ENCODE peak calls at places on chromosomes 11 and 22, in six cellular contexts. M is frontal cortex, X is left kidney, D is AG20443, O is GM04504, H is pons. I is an unnamed sample.

GRCh38 chr22:43975041-43975440 is 19.8 kb downstream of the SAMM50 start:
- DNase-seq in X (no peak), H (no peak), M (no peak), D (no peak), O (no peak), I (no peak)

GRCh38 chr11:113876074-113876797 is 864 bp upstream of the USP28 start:
- DNase-seq in X (peak; percentile 47), D (no peak), O (no peak), H (no peak), M (no peak), I (no peak)

GRCh38 chr11:62556872-62557631 is 10.4 kb upstream of the AHNAK start:
- DNase-seq in H (no peak), X (no peak), M (no peak), D (no peak), O (no peak), I (no peak)

GRCh38 chr22:27133951-27134664 is 476.7 kb downstream of the MIAT start:
- DNase-seq in D (peak; percentile 91), M (no peak), X (no peak), O (peak; percentile 72), H (no peak), I (no peak)

GRCh38 chr11:84476581-84476980 is 1150.6 kb downstream of the DLG2 start:
- DNase-seq in X (no peak), O (no peak), M (no peak), H (peak; percentile 13), D (no peak), I (no peak)

GRCh38 chr11:10902301-10902700 is 44.4 kb upstream of the ZBED5 start:
- DNase-seq in H (no peak), O (no peak), M (no peak), D (no peak), X (no peak), I (no peak)

GRCh38 chr11:26219506-26220117 is 112.3 kb upstream of the ANO3 start:
- DNase-seq in M (no peak), O (no peak), H (no peak), X (no peak), D (peak; percentile 17), I (no peak)

GRCh38 chr11:43567396-43567975 is 113.1 kb upstream of the HSD17B12 start:
- DNase-seq in M (no peak), X (peak; percentile 81), D (peak; percentile 79), O (no peak), H (peak; percentile 58), I (no peak)

GRCh38 chr11:97202613-97203292 is 812.9 kb downstream of the JRKL start:
- DNase-seq in X (peak; percentile 15), O (no peak), M (no peak), H (no peak), D (no peak), I (no peak)

GRCh38 chr22:32951081-32951806 is 106.9 kb downstream of the SYN3 start:
- DNase-seq in O (no peak), D (no peak), H (no peak), X (peak; percentile 69), M (no peak), I (no peak)

GRCh38 chr11:130737866-130738431 is 178.3 kb downstream of the SNX19 start:
- DNase-seq in D (peak; percentile 78), O (peak; percentile 38), X (peak; percentile 84), M (no peak), H (no peak), I (peak; percentile 60)

GRCh38 chr22:38655532-38656255 is 498 bp downstream of the FAM227A start:
- DNase-seq in D (no peak), X (no peak), O (peak; percentile 8), M (no peak), H (peak; percentile 25), I (no peak)

GRCh38 chr11:134882141-134882540 is 470.1 kb upstream of the B3GAT1 start:
- DNase-seq in O (no peak), M (no peak), X (no peak), H (no peak), D (no peak), I (no peak)

GRCh38 chr22:19291580-19292261 is at the start of gene CLTCL1:
- DNase-seq in H (peak; percentile 38), M (peak; percentile 98), O (no peak), X (peak; percentile 92), D (peak; percentile 100), I (peak; percentile 82)

GRCh38 chr22:38412435-38413084 is 42.4 kb downstream of the KCNJ4 start:
- DNase-seq in X (peak; percentile 46), D (peak; percentile 76), H (no peak), M (peak; percentile 64), O (no peak), I (no peak)

GRCh38 chr11:75351541-75352416 is at the start of gene ARRB1:
- DNase-seq in H (peak; percentile 57), M (peak; percentile 83), X (peak; percentile 79), D (peak; percentile 85), O (no peak), I (peak; percentile 49)

GRCh38 chr22:38163844-38164577 is 17.6 kb downstream of the PLA2G6 start:
- DNase-seq in D (peak; percentile 1), H (no peak), M (no peak), O (no peak), X (peak; percentile 57), I (no peak)

GRCh38 chr11:74169736-74170458 is 905 bp downstream of the C2CD3 start:
- DNase-seq in M (no peak), X (peak; percentile 1), H (no peak), D (no peak), O (no peak), I (no peak)

GRCh38 chr11:78562398-78562797 is 12.3 kb downstream of the NARS2 start:
- DNase-seq in D (peak; percentile 50), X (no peak), H (no peak), O (peak; percentile 42), M (no peak), I (no peak)

GRCh38 chr11:85912414-85912813 is 57.2 kb downstream of the CCDC83 start:
- DNase-seq in D (no peak), H (no peak), O (no peak), X (no peak), M (no peak), I (no peak)

GRCh38 chr11:19689281-19689975 is 23.2 kb upstream of the NAV2 start:
- DNase-seq in O (no peak), H (no peak), M (no peak), X (no peak), D (no peak), I (no peak)

GRCh38 chr22:46731246-46732040 is 6.6 kb downstream of the CERK start:
- DNase-seq in O (no peak), H (no peak), M (no peak), D (peak; percentile 60), X (peak; percentile 88), I (no peak)

GRCh38 chr11:92678212-92678611 is 291.2 kb upstream of the MTNR1B start:
- DNase-seq in M (no peak), D (no peak), X (no peak), H (no peak), O (no peak), I (no peak)

GRCh38 chr22:32987081-32987631 is 71.0 kb downstream of the SYN3 start:
- DNase-seq in M (no peak), H (no peak), D (no peak), X (peak; percentile 31), O (no peak), I (no peak)

GRCh38 chr11:6197466-6198200 is 1.4 kb upstream of the OR52W1 start:
- DNase-seq in O (no peak), H (no peak), M (no peak), D (no peak), X (no peak), I (no peak)

GRCh38 chr11:63880031-63880841 is 36.7 kb downstream of the RCOR2 start:
- DNase-seq in D (peak; percentile 84), H (peak; percentile 90), M (no peak), X (no peak), O (peak; percentile 58), I (no peak)

GRCh38 chr11:57901756-57902155 is 121.9 kb upstream of the OR9Q1 start:
- DNase-seq in M (no peak), O (no peak), D (no peak), X (no peak), H (no peak), I (no peak)

GRCh38 chr11:11977206-11977938 is 31.1 kb downstream of the DKK3 start:
- DNase-seq in M (no peak), X (peak; percentile 55), O (peak; percentile 90), H (no peak), D (peak; percentile 89), I (no peak)

GRCh38 chr22:40817737-40818136 is 1.4 kb downstream of the SLC25A17 start:
- DNase-seq in O (no peak), X (no peak), H (no peak), D (no peak), M (no peak), I (no peak)

GRCh38 chr11:79067355-79067685 is 373.5 kb downstream of the TENM4 start:
- DNase-seq in D (no peak), M (no peak), O (no peak), X (no peak), H (no peak), I (no peak)

GRCh38 chr22:41812805-41813545 is 12.5 kb downstream of the CCDC134 start:
- DNase-seq in D (no peak), O (no peak), H (no peak), M (no peak), X (no peak), I (no peak)

GRCh38 chr22:46649176-46650077 is 29.2 kb downstream of the GRAMD4 start:
- DNase-seq in D (peak; percentile 48), H (peak; percentile 8), M (no peak), X (peak; percentile 25), O (no peak), I (no peak)

GRCh38 chr11:9091044-9091936 is at the start of gene SCUBE2:
- DNase-seq in D (peak; percentile 81), H (no peak), M (no peak), O (no peak), X (peak; percentile 41), I (no peak)

GRCh38 chr11:105151936-105152554 is 12.5 kb upstream of the CARD18 start:
- DNase-seq in D (no peak), X (no peak), H (no peak), O (no peak), M (no peak), I (no peak)

GRCh38 chr11:3841426-3842304 is 906 bp upstream of the RHOG start:
- DNase-seq in H (peak; percentile 88), D (peak; percentile 88), X (peak; percentile 91), O (peak; percentile 65), M (peak; percentile 80), I (peak; percentile 79)

GRCh38 chr11:132493786-132494185 is 1038.5 kb downstream of the OPCML start:
- DNase-seq in H (no peak), O (no peak), X (no peak), D (no peak), M (no peak), I (no peak)

GRCh38 chr22:44860311-44860710 is 107.9 kb downstream of the ARHGAP8 start:
- DNase-seq in H (no peak), O (no peak), X (no peak), M (no peak), D (no peak), I (no peak)

GRCh38 chr11:31725176-31725575 is 85.9 kb downstream of the PAX6 start:
- DNase-seq in H (no peak), D (peak; percentile 49), O (peak; percentile 7), X (no peak), M (no peak), I (no peak)

GRCh38 chr11:133918606-133919260 is 38.0 kb downstream of the IGSF9B start:
- DNase-seq in M (no peak), D (no peak), X (peak; percentile 62), H (no peak), O (no peak), I (no peak)

GRCh38 chr11:44623321-44623715 is 57.9 kb downstream of the CD82 start:
- DNase-seq in O (no peak), M (no peak), D (no peak), H (no peak), X (no peak), I (no peak)